ENCODE peak calls at places on chromosomes 5 and 9, in six cellular contexts. S, N, C, Y, M and J are unnamed samples.

GRCh38 chr9:108761530-108762347 is 94.0 kb downstream of the ACTL7B start:
- DNase-seq in C (peak; percentile 71), N (no peak), M (peak; percentile 37), Y (peak; percentile 43), S (peak; percentile 69), J (peak; percentile 68)

GRCh38 chr5:172758077-172758835 is 12.7 kb downstream of the DUSP1 start:
- DNase-seq in M (no peak), Y (peak; percentile 86), N (peak; percentile 91), S (no peak), C (peak; percentile 98), J (peak; percentile 97)

GRCh38 chr5:179414459-179415215 is 69.4 kb upstream of the ADAMTS2 start:
- DNase-seq in Y (no peak), N (no peak), M (no peak), C (no peak), S (no peak), J (no peak)

GRCh38 chr9:90092512-90092911 is 487.7 kb downstream of the GADD45G start:
- DNase-seq in C (no peak), S (no peak), M (no peak), N (no peak), Y (no peak), J (no peak)

GRCh38 chr9:21030389-21031035 is 928 bp downstream of the HACD4 start:
- DNase-seq in C (peak; percentile 63), N (peak; percentile 9), M (no peak), Y (peak; percentile 53), S (no peak), J (peak; percentile 37)

GRCh38 chr5:1564182-1564748 is 40.5 kb upstream of the LPCAT1 start:
- DNase-seq in M (no peak), Y (no peak), N (no peak), C (peak; percentile 77), S (no peak), J (peak; percentile 68)

GRCh38 chr5:38968665-38969064 is 105.5 kb downstream of the RICTOR start:
- DNase-seq in Y (no peak), N (no peak), M (no peak), S (no peak), C (no peak), J (no peak)

GRCh38 chr5:119445544-119445943 is 6.8 kb upstream of the HSD17B4 start:
- DNase-seq in Y (no peak), S (no peak), M (no peak), C (no peak), N (no peak), J (no peak)

GRCh38 chr9:121498150-121498486 is 1.5 kb downstream of the GGTA1 start:
- DNase-seq in N (peak; percentile 22), C (peak; percentile 74), M (peak; percentile 66), S (peak; percentile 90), Y (peak; percentile 41), J (peak; percentile 89)

GRCh38 chr9:4830699-4831098 is 38.0 kb downstream of the RCL1 start:
- DNase-seq in S (no peak), Y (no peak), N (no peak), M (no peak), C (no peak), J (no peak)

GRCh38 chr9:128192601-128193371 is 1.4 kb upstream of the CIZ1 start:
- DNase-seq in S (peak; percentile 97), Y (peak; percentile 88), N (no peak), M (peak; percentile 86), C (peak; percentile 95), J (peak; percentile 90)

GRCh38 chr5:37811866-37812265 is 28.0 kb downstream of the GDNF start:
- DNase-seq in S (no peak), N (no peak), M (no peak), C (no peak), Y (no peak), J (no peak)

GRCh38 chr5:121667292-121667691 is 184.4 kb upstream of the FTMT start:
- DNase-seq in M (no peak), N (no peak), C (no peak), Y (no peak), S (no peak), J (no peak)

GRCh38 chr5:143980506-143980905 is 168.5 kb downstream of the HMHB1 start:
- DNase-seq in S (no peak), M (no peak), Y (no peak), C (no peak), N (no peak), J (no peak)

GRCh38 chr5:53031695-53032096 is 42.5 kb downstream of the ITGA2 start:
- DNase-seq in C (peak; percentile 89), S (peak; percentile 75), M (no peak), N (peak; percentile 70), Y (no peak), J (peak; percentile 87)

GRCh38 chr9:127330501-127330900 is 65.9 kb downstream of the GARNL3 start:
- DNase-seq in C (no peak), Y (no peak), S (no peak), M (no peak), N (no peak), J (no peak)

GRCh38 chr5:4295663-4296339 is 700.2 kb downstream of the IRX1 start:
- DNase-seq in M (no peak), C (no peak), N (no peak), Y (no peak), S (peak; percentile 38), J (no peak)

GRCh38 chr9:77587036-77587435 is 61.1 kb downstream of the GNA14 start:
- DNase-seq in S (no peak), Y (no peak), C (no peak), N (no peak), M (no peak), J (no peak)

GRCh38 chr5:97094579-97095317 is 47.7 kb downstream of the LIX1 start:
- DNase-seq in S (no peak), C (no peak), Y (no peak), M (no peak), N (no peak), J (no peak)

GRCh38 chr5:56506586-56506985 is 273.5 kb upstream of the ANKRD55 start:
- DNase-seq in M (no peak), Y (no peak), N (no peak), S (no peak), C (peak; percentile 91), J (no peak)

GRCh38 chr9:128310461-128310860 is 11.8 kb downstream of the TRUB2 start:
- DNase-seq in S (no peak), N (no peak), C (no peak), M (no peak), Y (no peak), J (no peak)

GRCh38 chr5:154329519-154329918 is 116.3 kb upstream of the SAP30L start:
- DNase-seq in S (no peak), Y (no peak), N (no peak), C (no peak), M (no peak), J (no peak)

GRCh38 chr9:69192214-69192613 is 18.1 kb downstream of the TJP2 start:
- DNase-seq in S (no peak), C (no peak), M (no peak), N (no peak), Y (no peak), J (no peak)

GRCh38 chr5:122420126-122420525 is 108.1 kb downstream of the SNCAIP start:
- DNase-seq in C (no peak), N (no peak), Y (peak; percentile 14), S (no peak), M (no peak), J (no peak)

GRCh38 chr9:93456504-93456903 is 3.1 kb upstream of the FAM120AOS start:
- DNase-seq in S (no peak), Y (no peak), C (no peak), M (no peak), N (no peak), J (no peak)

GRCh38 chr9:93801120-93801519 is 154.0 kb downstream of the BARX1 start:
- DNase-seq in M (no peak), S (no peak), C (no peak), N (no peak), Y (no peak), J (no peak)

GRCh38 chr5:119968690-119969089 is 339.3 kb downstream of the FAM170A start:
- DNase-seq in C (no peak), S (no peak), Y (no peak), N (no peak), M (no peak), J (no peak)

GRCh38 chr5:32233696-32234447 is 59.8 kb upstream of the GOLPH3 start:
- DNase-seq in Y (no peak), N (peak; percentile 68), M (no peak), S (no peak), C (peak; percentile 51), J (peak; percentile 72)

GRCh38 chr5:146758898-146759297 is 119.7 kb downstream of the PPP2R2B start:
- DNase-seq in S (no peak), M (no peak), C (no peak), N (no peak), Y (no peak), J (no peak)

GRCh38 chr9:13479071-13479470 is 199.6 kb upstream of the MPDZ start:
- DNase-seq in C (no peak), N (no peak), Y (no peak), M (no peak), S (no peak), J (no peak)

GRCh38 chr9:75700252-75700640 is 190.2 kb upstream of the PCSK5 start:
- DNase-seq in Y (no peak), S (no peak), M (no peak), N (no peak), C (no peak), J (no peak)

GRCh38 chr9:134620751-134621557 is 20.6 kb upstream of the COL5A1 start:
- DNase-seq in N (no peak), Y (no peak), S (no peak), M (no peak), C (no peak), J (peak; percentile 22)

GRCh38 chr5:14696851-14697250 is 32.3 kb downstream of the OTULIN start:
- DNase-seq in C (no peak), M (no peak), Y (no peak), S (no peak), N (no peak), J (no peak)

GRCh38 chr9:97558701-97559101 is 57.2 kb downstream of the TMOD1 start:
- DNase-seq in C (no peak), S (no peak), M (no peak), N (no peak), Y (no peak), J (no peak)

GRCh38 chr5:141868541-141868940 is 9.7 kb downstream of the PCDH1 start:
- DNase-seq in M (no peak), Y (no peak), S (no peak), N (no peak), C (no peak), J (no peak)

GRCh38 chr9:82127993-82128710 is 139.6 kb downstream of the SPATA31D1 start:
- DNase-seq in N (no peak), Y (no peak), S (no peak), C (no peak), M (peak; percentile 64), J (no peak)

GRCh38 chr9:37146372-37146771 is 26.0 kb downstream of the ZCCHC7 start:
- DNase-seq in M (no peak), Y (no peak), N (no peak), C (no peak), S (no peak), J (peak; percentile 44)

GRCh38 chr9:134628354-134628736 is 13.3 kb upstream of the COL5A1 start:
- DNase-seq in M (no peak), C (no peak), N (no peak), Y (no peak), S (no peak), J (no peak)